ENCODE peak calls at places on chromosomes 6 and 20, in ten cellular contexts. One of them, this sample, is unnamed.

GRCh38 chr20:45771182-45771759 is 20.4 kb downstream of the WFDC3 start:
- DNase-seq in heart left ventricle: peak; percentile 74
- DNase-seq in A549: peak; percentile 62
- DNase-seq in BJ: no peak
- DNase-seq in upper lobe of left lung: peak; percentile 81
- DNase-seq in fibroblast of mammary gland: peak; percentile 81
- DNase-seq in fibroblast of lung: peak; percentile 84
- DNase-seq in heart right ventricle: peak; percentile 79
- DNase-seq in spleen: peak; percentile 89
- DNase-seq in neural progenitor cell: peak; percentile 87
- DNase-seq in this sample: peak; percentile 90

GRCh38 chr20:835220-836045 is 1.9 kb downstream of the FAM110A start:
- DNase-seq in BJ: no peak
- DNase-seq in upper lobe of left lung: no peak
- DNase-seq in heart left ventricle: peak; percentile 74
- DNase-seq in neural progenitor cell: no peak
- DNase-seq in spleen: peak; percentile 86
- DNase-seq in fibroblast of lung: no peak
- DNase-seq in fibroblast of mammary gland: no peak
- DNase-seq in heart right ventricle: peak; percentile 71
- DNase-seq in A549: no peak
- DNase-seq in this sample: no peak

GRCh38 chr20:25584905-25585704 is at the start of gene NINL:
- DNase-seq in neural progenitor cell: peak; percentile 95
- DNase-seq in BJ: no peak
- DNase-seq in heart right ventricle: peak; percentile 48
- DNase-seq in spleen: peak; percentile 80
- DNase-seq in heart left ventricle: peak; percentile 60
- DNase-seq in A549: peak; percentile 83
- DNase-seq in fibroblast of lung: peak; percentile 50
- DNase-seq in upper lobe of left lung: peak; percentile 67
- DNase-seq in fibroblast of mammary gland: peak; percentile 48
- DNase-seq in this sample: peak; percentile 83

GRCh38 chr6:136405410-136406029 is 115.9 kb upstream of the BCLAF1 start:
- DNase-seq in fibroblast of lung: peak; percentile 27
- DNase-seq in neural progenitor cell: no peak
- DNase-seq in heart left ventricle: no peak
- DNase-seq in heart right ventricle: no peak
- DNase-seq in fibroblast of mammary gland: peak; percentile 60
- DNase-seq in upper lobe of left lung: peak; percentile 47
- DNase-seq in BJ: no peak
- DNase-seq in spleen: no peak
- DNase-seq in A549: no peak
- DNase-seq in this sample: no peak

GRCh38 chr6:154154389-154154967 is 115.4 kb downstream of the OPRM1 start:
- DNase-seq in BJ: no peak
- DNase-seq in heart left ventricle: peak; percentile 43
- DNase-seq in fibroblast of lung: peak; percentile 87
- DNase-seq in upper lobe of left lung: peak; percentile 49
- DNase-seq in heart right ventricle: peak; percentile 51
- DNase-seq in neural progenitor cell: peak; percentile 77
- DNase-seq in spleen: no peak
- DNase-seq in A549: no peak
- DNase-seq in fibroblast of mammary gland: peak; percentile 80
- DNase-seq in this sample: no peak

GRCh38 chr20:57381596-57382503 is 9.3 kb upstream of the RBM38 start:
- DNase-seq in neural progenitor cell: peak; percentile 79
- DNase-seq in heart left ventricle: peak; percentile 81
- DNase-seq in BJ: peak; percentile 16
- DNase-seq in fibroblast of mammary gland: peak; percentile 71
- DNase-seq in fibroblast of lung: peak; percentile 72
- DNase-seq in heart right ventricle: peak; percentile 82
- DNase-seq in spleen: peak; percentile 94
- DNase-seq in upper lobe of left lung: peak; percentile 82
- DNase-seq in A549: peak; percentile 89
- DNase-seq in this sample: peak; percentile 66

GRCh38 chr6:89111933-89112332 is 5.9 kb downstream of the SRSF12 start:
- DNase-seq in A549: no peak
- DNase-seq in fibroblast of lung: no peak
- DNase-seq in neural progenitor cell: no peak
- DNase-seq in heart right ventricle: no peak
- DNase-seq in spleen: no peak
- DNase-seq in fibroblast of mammary gland: no peak
- DNase-seq in upper lobe of left lung: no peak
- DNase-seq in heart left ventricle: no peak
- DNase-seq in BJ: no peak
- DNase-seq in this sample: no peak

GRCh38 chr6:127119361-127120108 is 1.1 kb downstream of the RSPO3 start:
- DNase-seq in BJ: no peak
- DNase-seq in heart right ventricle: no peak
- DNase-seq in spleen: peak; percentile 74
- DNase-seq in fibroblast of mammary gland: no peak
- DNase-seq in fibroblast of lung: no peak
- DNase-seq in heart left ventricle: no peak
- DNase-seq in upper lobe of left lung: no peak
- DNase-seq in A549: peak; percentile 5
- DNase-seq in neural progenitor cell: peak; percentile 69
- DNase-seq in this sample: no peak

GRCh38 chr6:38080349-38080748 is 260.8 kb downstream of the ZFAND3 start:
- DNase-seq in A549: no peak
- DNase-seq in neural progenitor cell: no peak
- DNase-seq in BJ: no peak
- DNase-seq in heart left ventricle: no peak
- DNase-seq in upper lobe of left lung: no peak
- DNase-seq in fibroblast of mammary gland: peak; percentile 46
- DNase-seq in spleen: no peak
- DNase-seq in heart right ventricle: no peak
- DNase-seq in fibroblast of lung: peak; percentile 65
- DNase-seq in this sample: no peak

GRCh38 chr6:71011861-71012260 is 55.0 kb upstream of the B3GAT2 start:
- DNase-seq in heart left ventricle: no peak
- DNase-seq in neural progenitor cell: peak; percentile 42
- DNase-seq in fibroblast of lung: no peak
- DNase-seq in upper lobe of left lung: no peak
- DNase-seq in A549: no peak
- DNase-seq in heart right ventricle: no peak
- DNase-seq in fibroblast of mammary gland: no peak
- DNase-seq in spleen: no peak
- DNase-seq in BJ: no peak
- DNase-seq in this sample: no peak

DNA sequence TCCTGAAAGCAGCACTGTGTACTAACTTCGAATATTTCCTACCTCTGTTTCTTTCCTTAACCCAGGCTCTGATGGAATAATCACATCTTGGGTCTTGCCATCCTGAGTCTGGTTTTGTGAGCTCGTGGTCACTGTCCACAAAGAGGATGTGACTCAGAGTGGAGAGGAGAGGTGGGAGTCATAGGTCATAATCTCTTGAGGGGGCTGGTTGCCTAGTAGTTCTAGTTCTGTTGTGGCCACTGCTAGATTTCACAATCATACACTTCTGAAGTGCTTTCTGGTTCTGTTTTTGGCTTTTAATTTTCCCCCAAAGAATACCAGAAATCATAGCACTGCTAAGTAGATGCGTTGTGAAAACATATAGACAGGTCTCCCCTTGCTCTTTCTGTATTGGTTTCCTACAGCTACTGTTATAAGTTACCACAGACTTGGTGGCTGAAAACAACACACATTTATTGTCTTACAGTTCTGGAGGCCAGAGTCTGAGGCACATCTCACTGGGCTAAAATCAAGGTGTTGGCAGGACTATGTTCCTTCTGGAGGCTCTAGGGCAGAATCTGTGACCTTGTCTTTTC is 102.8 kb downstream of the NRSN1 start:
- DNase-seq in spleen: no peak
- DNase-seq in A549: no peak
- DNase-seq in fibroblast of mammary gland: peak; percentile 95
- DNase-seq in fibroblast of lung: peak; percentile 58
- DNase-seq in neural progenitor cell: no peak
- DNase-seq in upper lobe of left lung: peak; percentile 31
- DNase-seq in heart right ventricle: no peak
- DNase-seq in heart left ventricle: no peak
- DNase-seq in BJ: no peak
- DNase-seq in this sample: no peak
- H3K4me3 ChIP-seq in spleen: no peak overlapping the region
- H3K4me3 ChIP-seq in A549: no peak overlapping the region
- H3K4me3 ChIP-seq in fibroblast of mammary gland: no peak overlapping the region
- H3K4me3 ChIP-seq in fibroblast of lung: no peak overlapping the region
- H3K4me3 ChIP-seq in neural progenitor cell: no peak overlapping the region
- H3K4me3 ChIP-seq in upper lobe of left lung: no peak overlapping the region
- H3K4me3 ChIP-seq in heart right ventricle: no peak overlapping the region
- H3K4me3 ChIP-seq in heart left ventricle: no peak overlapping the region
- H3K4me3 ChIP-seq in BJ: no peak overlapping the region
- H3K4me3 ChIP-seq in this sample: no peak overlapping the region

GRCh38 chr6:13378669-13379590 is 50.6 kb upstream of the TBC1D7 start:
- DNase-seq in spleen: no peak
- DNase-seq in heart left ventricle: no peak
- DNase-seq in A549: no peak
- DNase-seq in upper lobe of left lung: no peak
- DNase-seq in neural progenitor cell: no peak
- DNase-seq in fibroblast of mammary gland: no peak
- DNase-seq in BJ: no peak
- DNase-seq in heart right ventricle: no peak
- DNase-seq in fibroblast of lung: no peak
- DNase-seq in this sample: peak; percentile 62
- TF ChIP-seq CTCF in spleen: no peak
- TF ChIP-seq CTCF in heart left ventricle: no peak
- TF ChIP-seq CTCF in A549: no peak
- TF ChIP-seq CTCF in upper lobe of left lung: no peak
- TF ChIP-seq CTCF in neural progenitor cell: no peak
- TF ChIP-seq CTCF in fibroblast of mammary gland: no peak
- TF ChIP-seq CTCF in BJ: no peak
- TF ChIP-seq CTCF in heart right ventricle: no peak
- TF ChIP-seq CTCF in fibroblast of lung: no peak
- TF ChIP-seq CTCF in this sample: no peak

GRCh38 chr6:44386929-44387345 is 569 bp upstream of the CDC5L start:
- DNase-seq in heart right ventricle: no peak
- DNase-seq in upper lobe of left lung: no peak
- DNase-seq in A549: peak; percentile 21
- DNase-seq in heart left ventricle: no peak
- DNase-seq in neural progenitor cell: no peak
- DNase-seq in BJ: peak; percentile 4
- DNase-seq in fibroblast of lung: no peak
- DNase-seq in fibroblast of mammary gland: peak; percentile 73
- DNase-seq in spleen: no peak
- DNase-seq in this sample: peak; percentile 25

GRCh38 chr6:44388876-44389275 is 1.4 kb downstream of the CDC5L start:
- DNase-seq in neural progenitor cell: no peak
- DNase-seq in fibroblast of lung: no peak
- DNase-seq in heart right ventricle: no peak
- DNase-seq in A549: no peak
- DNase-seq in fibroblast of mammary gland: no peak
- DNase-seq in spleen: no peak
- DNase-seq in BJ: no peak
- DNase-seq in upper lobe of left lung: no peak
- DNase-seq in heart left ventricle: no peak
- DNase-seq in this sample: no peak

GRCh38 chr6:44387346-44388134 is at the start of gene CDC5L:
- DNase-seq in upper lobe of left lung: peak; percentile 92
- DNase-seq in A549: peak; percentile 93
- DNase-seq in fibroblast of mammary gland: peak; percentile 99
- DNase-seq in BJ: peak; percentile 99
- DNase-seq in neural progenitor cell: peak; percentile 97
- DNase-seq in heart right ventricle: peak; percentile 97
- DNase-seq in spleen: peak; percentile 95
- DNase-seq in heart left ventricle: peak; percentile 96
- DNase-seq in fibroblast of lung: peak; percentile 100
- DNase-seq in this sample: peak; percentile 93

GRCh38 chr6:44388135-44388487 is 605 bp downstream of the CDC5L start:
- DNase-seq in upper lobe of left lung: no peak
- DNase-seq in neural progenitor cell: no peak
- DNase-seq in fibroblast of mammary gland: no peak
- DNase-seq in heart right ventricle: no peak
- DNase-seq in BJ: no peak
- DNase-seq in spleen: no peak
- DNase-seq in fibroblast of lung: no peak
- DNase-seq in A549: no peak
- DNase-seq in heart left ventricle: no peak
- DNase-seq in this sample: no peak

DNA sequence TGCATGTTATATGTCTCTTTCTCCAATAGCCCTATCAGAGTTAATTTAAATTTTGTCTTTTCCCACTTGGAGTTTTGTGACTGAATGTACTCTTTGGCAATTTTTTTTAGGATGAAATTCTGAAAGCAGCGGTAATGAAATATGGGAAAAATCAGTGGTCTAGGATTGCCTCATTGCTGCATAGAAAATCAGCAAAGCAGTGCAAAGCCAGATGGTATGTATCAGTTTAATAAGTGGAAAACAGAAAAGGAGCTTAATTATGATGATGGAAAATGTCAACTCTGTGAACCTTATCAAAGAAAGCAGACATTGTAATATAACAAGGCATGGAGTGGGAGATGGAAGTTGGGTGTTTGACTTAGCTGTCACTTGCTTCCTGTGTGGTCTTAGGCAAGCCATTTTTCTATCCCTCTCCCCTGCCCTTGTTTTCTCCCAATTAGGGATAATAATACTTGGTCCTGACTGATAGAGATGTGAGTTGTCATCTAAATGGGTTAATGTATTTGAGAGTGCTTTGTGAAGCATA is 2.7 kb downstream of the CDC5L start:
- DNase-seq in fibroblast of mammary gland: no peak
- DNase-seq in spleen: no peak
- DNase-seq in heart right ventricle: no peak
- DNase-seq in heart left ventricle: no peak
- DNase-seq in fibroblast of lung: no peak
- DNase-seq in neural progenitor cell: no peak
- DNase-seq in BJ: no peak
- DNase-seq in upper lobe of left lung: no peak
- DNase-seq in A549: no peak
- DNase-seq in this sample: no peak
- H3K4me3 ChIP-seq in fibroblast of mammary gland: no peak overlapping the region
- H3K4me3 ChIP-seq in spleen: peak overlapping the region; percentile 97
- H3K4me3 ChIP-seq in heart right ventricle: no peak overlapping the region
- H3K4me3 ChIP-seq in heart left ventricle: no peak overlapping the region
- H3K4me3 ChIP-seq in fibroblast of lung: no peak overlapping the region
- H3K4me3 ChIP-seq in neural progenitor cell: no peak overlapping the region
- H3K4me3 ChIP-seq in BJ: no peak overlapping the region
- H3K4me3 ChIP-seq in upper lobe of left lung: no peak overlapping the region
- H3K4me3 ChIP-seq in A549: no peak overlapping the region
- H3K4me3 ChIP-seq in this sample: no peak overlapping the region

DNA sequence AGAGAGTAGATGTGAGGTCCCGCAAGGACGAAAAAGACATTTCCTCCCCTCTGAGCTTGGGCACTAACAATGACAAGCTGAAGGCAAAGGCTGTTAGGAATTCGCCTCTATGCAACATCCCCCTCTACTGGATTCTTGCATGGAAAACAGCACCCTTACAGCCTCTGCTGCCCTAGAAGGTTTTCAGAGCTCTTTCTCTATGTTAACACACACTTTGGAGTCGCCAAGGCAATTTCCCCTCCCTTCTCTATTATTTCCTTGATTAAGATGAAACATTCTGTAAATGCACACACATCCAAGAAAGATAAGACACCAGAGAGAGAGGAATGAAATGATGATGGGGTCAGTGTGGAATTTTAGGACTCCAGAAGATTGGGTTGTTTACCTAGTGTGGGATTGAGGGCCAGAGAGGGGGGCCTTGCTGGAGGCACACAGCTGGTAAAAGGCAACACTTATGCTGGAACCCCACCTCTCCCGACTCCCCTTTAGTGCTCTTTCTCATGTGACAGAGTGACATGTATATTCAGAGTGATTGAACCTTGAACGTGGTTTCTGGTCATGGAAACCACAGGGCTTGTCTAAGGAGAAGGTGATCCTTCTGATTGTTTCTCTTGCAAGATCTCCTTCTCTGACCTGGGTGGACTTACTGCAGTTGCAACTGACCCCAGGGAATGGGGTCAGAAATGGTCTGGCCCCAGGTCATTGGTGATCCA is 300.7 kb downstream of the CLIC5 start:
- DNase-seq in spleen: no peak
- DNase-seq in BJ: no peak
- DNase-seq in heart left ventricle: peak; percentile 42
- DNase-seq in upper lobe of left lung: peak; percentile 52
- DNase-seq in heart right ventricle: peak; percentile 67
- DNase-seq in neural progenitor cell: peak; percentile 87
- DNase-seq in A549: peak; percentile 61
- DNase-seq in fibroblast of lung: peak; percentile 92
- DNase-seq in fibroblast of mammary gland: peak; percentile 94
- DNase-seq in this sample: no peak
- TF ChIP-seq CTCF in spleen: peak; percentile 77
- TF ChIP-seq CTCF in BJ: peak; percentile 86
- TF ChIP-seq CTCF in heart left ventricle: peak; percentile 84
- TF ChIP-seq CTCF in upper lobe of left lung: peak; percentile 48
- TF ChIP-seq CTCF in heart right ventricle: peak; percentile 92
- TF ChIP-seq CTCF in neural progenitor cell: peak; percentile 85
- TF ChIP-seq CTCF in A549: peak; percentile 65
- TF ChIP-seq CTCF in fibroblast of lung: peak; percentile 95
- TF ChIP-seq CTCF in fibroblast of mammary gland: peak; percentile 99
- TF ChIP-seq CTCF in this sample: peak; percentile 71

This sample was measured in pancreas.